ENCODE peak calls at places on chromosome 22, in six cellular contexts. F, D, P, G, B and Q are unnamed samples. For H3K9me3, the result is how much of the 10 kb centered on the place peaks cover.

GRCh38 chr22:16949561-16949960 is 58.5 kb downstream of the GAB4 start:
- DNase-seq in F (no peak), D (no peak), P (no peak), G (no peak), B (no peak), Q (no peak)

GRCh38 chr22:46056169-46057041 is 79.4 kb upstream of the WNT7B start:
- DNase-seq in F (peak), D (peak), P (peak), G (peak), B (peak), Q (no peak)

GRCh38 chr22:39959640-39960447 is at the start of gene TMA7B:
- DNase-seq in F (peak), D (no peak), P (peak), G (no peak), B (no peak), Q (peak)

GRCh38 chr22:49901457-49901856 is 16.8 kb downstream of the ALG12 start:
- DNase-seq in F (no peak), D (no peak), P (no peak), G (no peak), B (no peak), Q (no peak)

GRCh38 chr22:17536269-17536668 is 27.0 kb upstream of the SLC25A18 start:
- DNase-seq in F (no peak), D (no peak), P (no peak), G (peak), B (no peak), Q (no peak)

GRCh38 chr22:42061041-42061440 is 9.6 kb downstream of the NAGA start:
- DNase-seq in F (no peak), D (no peak), P (no peak), G (no peak), B (no peak), Q (no peak)

GRCh38 chr22:50713008-50713385 is 25.0 kb upstream of the ACR start:
- DNase-seq in F (no peak), D (no peak), P (no peak), G (no peak), B (no peak), Q (no peak)

GRCh38 chr22:23828800-23829680 is 9.8 kb downstream of the DERL3 start:
- DNase-seq in F (no peak), D (no peak), P (no peak), G (no peak), B (no peak), Q (no peak)

GRCh38 chr22:30600925-30601324 is 6.0 kb upstream of the TCN2 start:
- DNase-seq in F (no peak), D (no peak), P (no peak), G (no peak), B (no peak), Q (no peak)

GRCh38 chr22:24325105-24325757 is 54.6 kb downstream of the SPECC1L start:
- DNase-seq in F (peak), D (no peak), P (peak), G (no peak), B (peak), Q (no peak)

GRCh38 chr22:25208328-25208727 is 8.7 kb downstream of the CRYBB3 start:
- DNase-seq in F (no peak), D (no peak), P (no peak), G (no peak), B (no peak), Q (no peak)

GRCh38 chr22:47452184-47452583 is 689.7 kb downstream of the TBC1D22A start:
- DNase-seq in F (peak), D (no peak), P (peak), G (no peak), B (peak), Q (no peak)
- H3K9me3 ChIP-seq in F (under half), D (under half), P (under half), G (under half), B (under half), Q (under half)

GRCh38 chr22:21105294-21105693 is 59.5 kb downstream of the LRRC74B start:
- DNase-seq in F (no peak), D (no peak), P (no peak), G (no peak), B (no peak), Q (no peak)
- H3K9me3 ChIP-seq in F (under half), D (under half), P (under half), G (under half), B (under half), Q (under half)

DNA sequence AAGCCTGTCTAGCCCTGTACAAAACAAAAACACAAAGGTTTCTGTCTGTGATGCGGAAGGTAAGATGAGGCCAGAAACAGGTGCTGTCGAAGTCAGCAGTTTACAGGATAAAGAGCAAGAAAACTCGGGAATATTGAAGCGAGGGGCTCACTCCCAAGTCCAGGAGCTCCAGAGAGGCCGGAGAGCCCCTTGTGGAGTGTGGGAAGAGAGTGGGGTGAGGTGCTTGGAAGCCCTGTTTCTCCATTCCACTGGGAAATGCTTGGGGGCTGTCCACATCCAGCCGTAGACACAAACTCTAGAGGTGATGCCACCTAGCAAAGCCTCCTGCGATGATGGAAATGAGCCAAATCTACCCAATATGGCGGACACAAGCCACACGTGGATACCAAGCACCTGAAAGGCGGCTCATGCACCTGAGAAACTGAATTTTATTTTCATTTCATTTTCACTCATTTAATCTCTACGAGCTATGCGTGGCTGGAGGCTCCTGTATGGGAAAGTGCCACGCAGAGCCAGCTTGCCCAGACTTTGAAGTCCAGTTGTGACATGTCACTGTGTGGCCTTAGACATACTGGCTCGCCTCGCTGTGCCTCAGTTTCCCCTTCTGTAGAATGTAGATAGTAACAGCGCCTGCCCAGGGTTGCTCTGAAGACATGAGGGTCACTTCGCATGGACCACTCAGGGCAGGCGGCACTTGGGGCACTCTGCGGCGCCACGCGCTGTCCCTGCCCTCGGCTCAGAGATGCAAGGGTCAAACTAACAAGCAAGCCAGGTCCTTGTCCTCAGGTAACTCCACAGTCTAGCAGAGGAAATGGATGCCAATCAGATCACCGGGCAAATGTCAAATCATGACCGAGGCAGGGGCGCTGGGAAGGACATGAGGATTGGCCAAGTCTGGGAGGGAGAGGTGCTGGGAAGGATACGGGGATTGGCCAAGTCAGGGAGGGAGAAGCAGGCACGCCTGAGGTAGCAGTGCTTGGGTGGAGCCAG is 684.7 kb downstream of the TBC1D22A start:
- DNase-seq in F (no peak), D (no peak), P (no peak), G (no peak), B (no peak), Q (no peak)
- H3K9me3 ChIP-seq in F (under half), D (under half), P (under half), G (under half), B (under half), Q (under half)

DNA sequence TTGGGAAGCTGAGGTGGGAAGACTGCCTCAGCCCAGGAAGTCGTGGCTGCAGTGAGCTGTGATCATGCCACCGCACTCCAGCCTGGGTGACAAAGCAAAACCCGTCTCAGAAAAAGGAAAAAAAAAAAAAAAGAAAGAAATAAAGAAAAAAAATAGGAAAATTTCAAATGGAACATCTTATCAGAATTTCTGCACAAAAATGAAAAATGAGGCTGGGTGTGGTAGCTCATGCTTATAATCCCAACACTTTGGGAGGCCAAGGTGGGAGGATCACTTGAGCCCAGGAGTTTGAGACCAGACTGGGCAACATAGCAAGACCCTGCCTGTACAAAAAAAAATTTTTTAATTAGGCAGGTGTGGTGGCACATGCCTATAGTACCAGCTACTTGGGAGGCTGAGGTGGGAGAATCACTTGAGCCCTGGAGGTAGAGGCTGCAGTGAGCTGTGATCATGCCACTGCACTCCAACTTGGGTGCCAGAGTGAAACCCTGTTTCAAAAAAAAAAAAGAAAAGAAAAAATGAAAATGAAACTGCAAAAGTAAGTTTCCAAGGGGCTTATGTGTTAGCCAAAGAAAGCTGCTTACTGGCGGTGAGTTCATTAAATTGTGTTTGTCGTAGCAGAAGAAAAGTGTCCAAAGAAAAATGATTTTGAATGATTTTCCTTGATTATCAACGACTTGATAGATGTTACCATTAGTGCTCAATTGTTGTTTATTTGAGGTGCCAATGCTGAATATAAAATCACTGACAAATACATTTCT is 7.5 kb upstream of the CRKL start:
- DNase-seq in F (no peak), D (no peak), P (no peak), G (no peak), B (no peak), Q (no peak)
- H3K9me3 ChIP-seq in F (under half), D (under half), P (under half), G (under half), B (under half), Q (under half)

GRCh38 chr22:19331474-19331873 is 40.0 kb upstream of the CLTCL1 start:
- DNase-seq in F (no peak), D (no peak), P (no peak), G (no peak), B (no peak), Q (no peak)
- H3K9me3 ChIP-seq in F (under half), D (under half), P (under half), G (under half), B (under half), Q (under half)

DNA sequence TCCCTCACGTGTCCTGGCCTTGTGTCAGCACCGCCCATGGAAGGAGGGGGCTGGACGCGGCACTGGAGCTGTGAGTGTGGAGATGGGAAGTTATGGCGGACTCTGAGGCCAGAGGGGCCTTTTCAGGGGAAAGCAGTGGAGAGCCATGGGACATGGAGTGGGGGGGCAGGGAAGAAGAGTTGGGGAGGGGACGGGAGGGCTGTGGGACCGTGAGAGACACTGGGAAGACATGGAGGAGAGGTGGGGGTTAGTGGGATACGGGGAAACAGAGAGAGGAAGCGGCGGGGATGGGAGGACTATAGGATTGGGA is 58.2 kb downstream of the FBXO7 start:
- DNase-seq in F (no peak), D (no peak), P (no peak), G (no peak), B (no peak), Q (no peak)
- H3K9me3 ChIP-seq in F (under half), D (under half), P (under half), G (under half), B (under half), Q (under half)

DNA sequence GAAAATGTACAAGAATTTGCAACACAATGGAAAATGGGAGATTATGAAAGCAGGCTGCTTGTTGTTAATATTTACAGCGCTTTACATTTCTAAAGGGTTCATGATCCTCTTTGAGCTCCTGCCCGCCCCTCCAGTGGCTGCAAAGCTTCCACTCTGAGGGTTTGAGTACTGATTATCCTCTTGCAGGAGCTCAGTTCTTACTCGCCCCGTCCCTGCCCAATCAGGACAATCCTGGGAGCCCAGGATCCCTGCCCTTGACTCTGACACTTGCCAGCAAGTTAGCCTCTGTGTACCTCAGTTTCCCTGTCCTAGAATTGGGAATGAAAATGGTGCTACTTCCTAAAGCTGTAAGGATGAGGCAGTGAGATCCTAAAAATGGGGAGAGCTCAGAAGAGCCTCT is 645.2 kb downstream of the TBC1D22A start:
- DNase-seq in F (no peak), D (no peak), P (no peak), G (peak), B (no peak), Q (no peak)
- H3K9me3 ChIP-seq in F (under half), D (under half), P (under half), G (under half), B (under half), Q (under half)

GRCh38 chr22:41048791-41049717 is 43.3 kb upstream of the EP300 start:
- DNase-seq in F (no peak), D (peak), P (peak), G (peak), B (no peak), Q (no peak)
- H3K9me3 ChIP-seq in F (under half), D (under half), P (under half), G (under half), B (under half), Q (under half)